ENCODE peak calls at places on chromosome 13, in ten cellular contexts. One of them, this sample, is unnamed.

GRCh38 chr13:44218501-44219240 is 155.0 kb upstream of the SERP2 start:
- DNase-seq in skeletal muscle cell: no peak
- DNase-seq in left cardiac atrium: peak
- DNase-seq in stimulated activated CD8-positive, alpha-beta memory T cell treated with anti-CD3 and anti-CD28 coated beads, Interleukin-4, amount 100 ng/mL, for 48 hours: no peak
- DNase-seq in Calu3: no peak
- DNase-seq in caudate nucleus: no peak
- DNase-seq in heart left ventricle: peak
- DNase-seq in germinal center: no peak
- DNase-seq in activated CD8-positive, alpha-beta memory T cell treated with anti-CD3 and anti-CD28 coated beads for 48 hours: no peak
- DNase-seq in RCC 7860: no peak
- DNase-seq in this sample: no peak

GRCh38 chr13:30681489-30682242 is 53.7 kb upstream of the ALOX5AP start:
- DNase-seq in skeletal muscle cell: peak
- DNase-seq in caudate nucleus: no peak
- DNase-seq in left cardiac atrium: no peak
- DNase-seq in activated CD8-positive, alpha-beta memory T cell treated with anti-CD3 and anti-CD28 coated beads for 48 hours: no peak
- DNase-seq in stimulated activated CD8-positive, alpha-beta memory T cell treated with anti-CD3 and anti-CD28 coated beads, Interleukin-4, amount 100 ng/mL, for 48 hours: no peak
- DNase-seq in germinal center: no peak
- DNase-seq in RCC 7860: no peak
- DNase-seq in heart left ventricle: no peak
- DNase-seq in Calu3: no peak
- DNase-seq in this sample: no peak

GRCh38 chr13:109917422-109917821 is 131.0 kb upstream of the IRS2 start:
- DNase-seq in caudate nucleus: no peak
- DNase-seq in Calu3: no peak
- DNase-seq in heart left ventricle: no peak
- DNase-seq in RCC 7860: no peak
- DNase-seq in skeletal muscle cell: no peak
- DNase-seq in germinal center: no peak
- DNase-seq in stimulated activated CD8-positive, alpha-beta memory T cell treated with anti-CD3 and anti-CD28 coated beads, Interleukin-4, amount 100 ng/mL, for 48 hours: no peak
- DNase-seq in left cardiac atrium: no peak
- DNase-seq in activated CD8-positive, alpha-beta memory T cell treated with anti-CD3 and anti-CD28 coated beads for 48 hours: no peak
- DNase-seq in this sample: no peak

GRCh38 chr13:98536729-98537128 is 40.2 kb downstream of the STK24 start:
- DNase-seq in Calu3: no peak
- DNase-seq in heart left ventricle: no peak
- DNase-seq in RCC 7860: no peak
- DNase-seq in caudate nucleus: no peak
- DNase-seq in stimulated activated CD8-positive, alpha-beta memory T cell treated with anti-CD3 and anti-CD28 coated beads, Interleukin-4, amount 100 ng/mL, for 48 hours: no peak
- DNase-seq in left cardiac atrium: no peak
- DNase-seq in germinal center: no peak
- DNase-seq in skeletal muscle cell: no peak
- DNase-seq in activated CD8-positive, alpha-beta memory T cell treated with anti-CD3 and anti-CD28 coated beads for 48 hours: no peak
- DNase-seq in this sample: no peak

GRCh38 chr13:33219926-33220325 is 65.6 kb downstream of the STARD13 start:
- DNase-seq in RCC 7860: no peak
- DNase-seq in Calu3: no peak
- DNase-seq in heart left ventricle: no peak
- DNase-seq in skeletal muscle cell: no peak
- DNase-seq in activated CD8-positive, alpha-beta memory T cell treated with anti-CD3 and anti-CD28 coated beads for 48 hours: no peak
- DNase-seq in germinal center: no peak
- DNase-seq in left cardiac atrium: no peak
- DNase-seq in stimulated activated CD8-positive, alpha-beta memory T cell treated with anti-CD3 and anti-CD28 coated beads, Interleukin-4, amount 100 ng/mL, for 48 hours: no peak
- DNase-seq in caudate nucleus: no peak
- DNase-seq in this sample: no peak

GRCh38 chr13:95267662-95268369 is 33.4 kb downstream of the ABCC4 start:
- DNase-seq in RCC 7860: peak
- DNase-seq in activated CD8-positive, alpha-beta memory T cell treated with anti-CD3 and anti-CD28 coated beads for 48 hours: no peak
- DNase-seq in left cardiac atrium: no peak
- DNase-seq in germinal center: no peak
- DNase-seq in skeletal muscle cell: peak
- DNase-seq in caudate nucleus: no peak
- DNase-seq in stimulated activated CD8-positive, alpha-beta memory T cell treated with anti-CD3 and anti-CD28 coated beads, Interleukin-4, amount 100 ng/mL, for 48 hours: no peak
- DNase-seq in Calu3: peak
- DNase-seq in heart left ventricle: no peak
- DNase-seq in this sample: no peak

GRCh38 chr13:113646921-113647340 is 11.1 kb downstream of the ATP4B start:
- DNase-seq in RCC 7860: no peak
- DNase-seq in Calu3: no peak
- DNase-seq in activated CD8-positive, alpha-beta memory T cell treated with anti-CD3 and anti-CD28 coated beads for 48 hours: no peak
- DNase-seq in heart left ventricle: no peak
- DNase-seq in stimulated activated CD8-positive, alpha-beta memory T cell treated with anti-CD3 and anti-CD28 coated beads, Interleukin-4, amount 100 ng/mL, for 48 hours: no peak
- DNase-seq in germinal center: no peak
- DNase-seq in skeletal muscle cell: no peak
- DNase-seq in caudate nucleus: no peak
- DNase-seq in left cardiac atrium: no peak
- DNase-seq in this sample: peak

GRCh38 chr13:38607136-38607535 is 79.7 kb upstream of the FREM2 start:
- DNase-seq in caudate nucleus: no peak
- DNase-seq in heart left ventricle: no peak
- DNase-seq in stimulated activated CD8-positive, alpha-beta memory T cell treated with anti-CD3 and anti-CD28 coated beads, Interleukin-4, amount 100 ng/mL, for 48 hours: no peak
- DNase-seq in skeletal muscle cell: no peak
- DNase-seq in Calu3: no peak
- DNase-seq in activated CD8-positive, alpha-beta memory T cell treated with anti-CD3 and anti-CD28 coated beads for 48 hours: no peak
- DNase-seq in germinal center: no peak
- DNase-seq in RCC 7860: no peak
- DNase-seq in left cardiac atrium: no peak
- DNase-seq in this sample: no peak

GRCh38 chr13:51785592-51786424 is 18.2 kb downstream of the DHRS12 start:
- DNase-seq in RCC 7860: no peak
- DNase-seq in stimulated activated CD8-positive, alpha-beta memory T cell treated with anti-CD3 and anti-CD28 coated beads, Interleukin-4, amount 100 ng/mL, for 48 hours: no peak
- DNase-seq in left cardiac atrium: peak
- DNase-seq in skeletal muscle cell: no peak
- DNase-seq in Calu3: no peak
- DNase-seq in germinal center: no peak
- DNase-seq in heart left ventricle: peak
- DNase-seq in activated CD8-positive, alpha-beta memory T cell treated with anti-CD3 and anti-CD28 coated beads for 48 hours: no peak
- DNase-seq in caudate nucleus: no peak
- DNase-seq in this sample: no peak

GRCh38 chr13:46160474-46161066 is 21.4 kb downstream of the LCP1 start:
- DNase-seq in Calu3: peak
- DNase-seq in germinal center: peak
- DNase-seq in heart left ventricle: no peak
- DNase-seq in skeletal muscle cell: no peak
- DNase-seq in left cardiac atrium: no peak
- DNase-seq in stimulated activated CD8-positive, alpha-beta memory T cell treated with anti-CD3 and anti-CD28 coated beads, Interleukin-4, amount 100 ng/mL, for 48 hours: no peak
- DNase-seq in caudate nucleus: no peak
- DNase-seq in activated CD8-positive, alpha-beta memory T cell treated with anti-CD3 and anti-CD28 coated beads for 48 hours: no peak
- DNase-seq in RCC 7860: peak
- DNase-seq in this sample: no peak

GRCh38 chr13:41562083-41562482 is 104.7 kb downstream of the RGCC start:
- DNase-seq in caudate nucleus: peak
- DNase-seq in RCC 7860: peak
- DNase-seq in left cardiac atrium: peak
- DNase-seq in Calu3: no peak
- DNase-seq in stimulated activated CD8-positive, alpha-beta memory T cell treated with anti-CD3 and anti-CD28 coated beads, Interleukin-4, amount 100 ng/mL, for 48 hours: no peak
- DNase-seq in heart left ventricle: peak
- DNase-seq in skeletal muscle cell: peak
- DNase-seq in activated CD8-positive, alpha-beta memory T cell treated with anti-CD3 and anti-CD28 coated beads for 48 hours: no peak
- DNase-seq in germinal center: no peak
- DNase-seq in this sample: no peak

GRCh38 chr13:51912091-51912490 is 50.3 kb downstream of the CCDC70 start:
- DNase-seq in Calu3: no peak
- DNase-seq in skeletal muscle cell: no peak
- DNase-seq in heart left ventricle: no peak
- DNase-seq in RCC 7860: no peak
- DNase-seq in stimulated activated CD8-positive, alpha-beta memory T cell treated with anti-CD3 and anti-CD28 coated beads, Interleukin-4, amount 100 ng/mL, for 48 hours: no peak
- DNase-seq in germinal center: no peak
- DNase-seq in activated CD8-positive, alpha-beta memory T cell treated with anti-CD3 and anti-CD28 coated beads for 48 hours: no peak
- DNase-seq in left cardiac atrium: no peak
- DNase-seq in caudate nucleus: peak
- DNase-seq in this sample: no peak

GRCh38 chr13:33146843-33147611 is 130.8 kb downstream of the KL start:
- DNase-seq in activated CD8-positive, alpha-beta memory T cell treated with anti-CD3 and anti-CD28 coated beads for 48 hours: no peak
- DNase-seq in caudate nucleus: no peak
- DNase-seq in Calu3: no peak
- DNase-seq in heart left ventricle: no peak
- DNase-seq in left cardiac atrium: no peak
- DNase-seq in skeletal muscle cell: no peak
- DNase-seq in stimulated activated CD8-positive, alpha-beta memory T cell treated with anti-CD3 and anti-CD28 coated beads, Interleukin-4, amount 100 ng/mL, for 48 hours: no peak
- DNase-seq in RCC 7860: no peak
- DNase-seq in germinal center: no peak
- DNase-seq in this sample: no peak

GRCh38 chr13:90105881-90106496 is 1241.5 kb upstream of the MIR17HG start:
- DNase-seq in activated CD8-positive, alpha-beta memory T cell treated with anti-CD3 and anti-CD28 coated beads for 48 hours: no peak
- DNase-seq in stimulated activated CD8-positive, alpha-beta memory T cell treated with anti-CD3 and anti-CD28 coated beads, Interleukin-4, amount 100 ng/mL, for 48 hours: no peak
- DNase-seq in caudate nucleus: no peak
- DNase-seq in heart left ventricle: no peak
- DNase-seq in skeletal muscle cell: peak
- DNase-seq in RCC 7860: no peak
- DNase-seq in Calu3: no peak
- DNase-seq in left cardiac atrium: no peak
- DNase-seq in germinal center: no peak
- DNase-seq in this sample: no peak

GRCh38 chr13:98269386-98269785 is 92.3 kb upstream of the RNF113B start:
- DNase-seq in heart left ventricle: no peak
- DNase-seq in skeletal muscle cell: no peak
- DNase-seq in Calu3: no peak
- DNase-seq in caudate nucleus: no peak
- DNase-seq in germinal center: no peak
- DNase-seq in left cardiac atrium: no peak
- DNase-seq in RCC 7860: no peak
- DNase-seq in stimulated activated CD8-positive, alpha-beta memory T cell treated with anti-CD3 and anti-CD28 coated beads, Interleukin-4, amount 100 ng/mL, for 48 hours: no peak
- DNase-seq in activated CD8-positive, alpha-beta memory T cell treated with anti-CD3 and anti-CD28 coated beads for 48 hours: no peak
- DNase-seq in this sample: no peak

GRCh38 chr13:93505104-93505952 is 278.7 kb downstream of the GPC6 start:
- DNase-seq in caudate nucleus: no peak
- DNase-seq in RCC 7860: no peak
- DNase-seq in germinal center: no peak
- DNase-seq in left cardiac atrium: peak
- DNase-seq in Calu3: no peak
- DNase-seq in skeletal muscle cell: no peak
- DNase-seq in stimulated activated CD8-positive, alpha-beta memory T cell treated with anti-CD3 and anti-CD28 coated beads, Interleukin-4, amount 100 ng/mL, for 48 hours: no peak
- DNase-seq in activated CD8-positive, alpha-beta memory T cell treated with anti-CD3 and anti-CD28 coated beads for 48 hours: no peak
- DNase-seq in heart left ventricle: no peak
- DNase-seq in this sample: no peak

GRCh38 chr13:19860884-19861655 is 2.4 kb downstream of the ZMYM5 start:
- DNase-seq in activated CD8-positive, alpha-beta memory T cell treated with anti-CD3 and anti-CD28 coated beads for 48 hours: no peak
- DNase-seq in RCC 7860: peak
- DNase-seq in left cardiac atrium: no peak
- DNase-seq in heart left ventricle: no peak
- DNase-seq in skeletal muscle cell: no peak
- DNase-seq in stimulated activated CD8-positive, alpha-beta memory T cell treated with anti-CD3 and anti-CD28 coated beads, Interleukin-4, amount 100 ng/mL, for 48 hours: peak
- DNase-seq in caudate nucleus: no peak
- DNase-seq in Calu3: peak
- DNase-seq in germinal center: no peak
- DNase-seq in this sample: no peak

GRCh38 chr13:113935081-113935511 is 38.8 kb downstream of the C13orf46 start:
- DNase-seq in left cardiac atrium: peak
- DNase-seq in stimulated activated CD8-positive, alpha-beta memory T cell treated with anti-CD3 and anti-CD28 coated beads, Interleukin-4, amount 100 ng/mL, for 48 hours: no peak
- DNase-seq in heart left ventricle: no peak
- DNase-seq in activated CD8-positive, alpha-beta memory T cell treated with anti-CD3 and anti-CD28 coated beads for 48 hours: no peak
- DNase-seq in skeletal muscle cell: no peak
- DNase-seq in Calu3: no peak
- DNase-seq in caudate nucleus: no peak
- DNase-seq in RCC 7860: no peak
- DNase-seq in germinal center: no peak
- DNase-seq in this sample: no peak

GRCh38 chr13:74687452-74688180 is 553.4 kb upstream of the KLF12 start:
- DNase-seq in RCC 7860: no peak
- DNase-seq in stimulated activated CD8-positive, alpha-beta memory T cell treated with anti-CD3 and anti-CD28 coated beads, Interleukin-4, amount 100 ng/mL, for 48 hours: no peak
- DNase-seq in skeletal muscle cell: peak
- DNase-seq in activated CD8-positive, alpha-beta memory T cell treated with anti-CD3 and anti-CD28 coated beads for 48 hours: no peak
- DNase-seq in germinal center: no peak
- DNase-seq in caudate nucleus: no peak
- DNase-seq in Calu3: no peak
- DNase-seq in left cardiac atrium: peak
- DNase-seq in heart left ventricle: peak
- DNase-seq in this sample: no peak

GRCh38 chr13:89568746-89569145 is 1778.7 kb upstream of the MIR17HG start:
- DNase-seq in activated CD8-positive, alpha-beta memory T cell treated with anti-CD3 and anti-CD28 coated beads for 48 hours: no peak
- DNase-seq in RCC 7860: no peak
- DNase-seq in caudate nucleus: no peak
- DNase-seq in left cardiac atrium: no peak
- DNase-seq in stimulated activated CD8-positive, alpha-beta memory T cell treated with anti-CD3 and anti-CD28 coated beads, Interleukin-4, amount 100 ng/mL, for 48 hours: no peak
- DNase-seq in heart left ventricle: no peak
- DNase-seq in Calu3: no peak
- DNase-seq in germinal center: no peak
- DNase-seq in skeletal muscle cell: no peak
- DNase-seq in this sample: no peak

GRCh38 chr13:46165485-46166220 is 16.3 kb downstream of the LCP1 start:
- DNase-seq in activated CD8-positive, alpha-beta memory T cell treated with anti-CD3 and anti-CD28 coated beads for 48 hours: no peak
- DNase-seq in caudate nucleus: no peak
- DNase-seq in RCC 7860: peak
- DNase-seq in stimulated activated CD8-positive, alpha-beta memory T cell treated with anti-CD3 and anti-CD28 coated beads, Interleukin-4, amount 100 ng/mL, for 48 hours: peak
- DNase-seq in heart left ventricle: no peak
- DNase-seq in left cardiac atrium: no peak
- DNase-seq in germinal center: peak
- DNase-seq in skeletal muscle cell: no peak
- DNase-seq in Calu3: no peak
- DNase-seq in this sample: no peak

GRCh38 chr13:68323106-68323505 is 1093.0 kb upstream of the PCDH9 start:
- DNase-seq in Calu3: no peak
- DNase-seq in skeletal muscle cell: no peak
- DNase-seq in heart left ventricle: no peak
- DNase-seq in left cardiac atrium: no peak
- DNase-seq in RCC 7860: no peak
- DNase-seq in germinal center: no peak
- DNase-seq in activated CD8-positive, alpha-beta memory T cell treated with anti-CD3 and anti-CD28 coated beads for 48 hours: no peak
- DNase-seq in stimulated activated CD8-positive, alpha-beta memory T cell treated with anti-CD3 and anti-CD28 coated beads, Interleukin-4, amount 100 ng/mL, for 48 hours: no peak
- DNase-seq in caudate nucleus: no peak
- DNase-seq in this sample: no peak

GRCh38 chr13:31208554-31209122 is 8.9 kb downstream of the B3GLCT start:
- DNase-seq in germinal center: no peak
- DNase-seq in stimulated activated CD8-positive, alpha-beta memory T cell treated with anti-CD3 and anti-CD28 coated beads, Interleukin-4, amount 100 ng/mL, for 48 hours: no peak
- DNase-seq in skeletal muscle cell: no peak
- DNase-seq in caudate nucleus: no peak
- DNase-seq in Calu3: no peak
- DNase-seq in activated CD8-positive, alpha-beta memory T cell treated with anti-CD3 and anti-CD28 coated beads for 48 hours: no peak
- DNase-seq in RCC 7860: no peak
- DNase-seq in left cardiac atrium: no peak
- DNase-seq in heart left ventricle: no peak
- DNase-seq in this sample: no peak

GRCh38 chr13:33169273-33169980 is 116.1 kb downstream of the STARD13 start:
- DNase-seq in activated CD8-positive, alpha-beta memory T cell treated with anti-CD3 and anti-CD28 coated beads for 48 hours: no peak
- DNase-seq in skeletal muscle cell: peak
- DNase-seq in heart left ventricle: no peak
- DNase-seq in RCC 7860: peak
- DNase-seq in caudate nucleus: no peak
- DNase-seq in germinal center: no peak
- DNase-seq in Calu3: no peak
- DNase-seq in stimulated activated CD8-positive, alpha-beta memory T cell treated with anti-CD3 and anti-CD28 coated beads, Interleukin-4, amount 100 ng/mL, for 48 hours: no peak
- DNase-seq in left cardiac atrium: no peak
- DNase-seq in this sample: no peak

GRCh38 chr13:107554355-107554905 is 660.9 kb downstream of the LIG4 start:
- DNase-seq in RCC 7860: no peak
- DNase-seq in stimulated activated CD8-positive, alpha-beta memory T cell treated with anti-CD3 and anti-CD28 coated beads, Interleukin-4, amount 100 ng/mL, for 48 hours: no peak
- DNase-seq in skeletal muscle cell: no peak
- DNase-seq in left cardiac atrium: no peak
- DNase-seq in Calu3: no peak
- DNase-seq in heart left ventricle: no peak
- DNase-seq in activated CD8-positive, alpha-beta memory T cell treated with anti-CD3 and anti-CD28 coated beads for 48 hours: no peak
- DNase-seq in caudate nucleus: no peak
- DNase-seq in germinal center: no peak
- DNase-seq in this sample: no peak

This sample was measured in activated T-cell treated with anti-CD3 and anti-CD28 coated beads, Interleukin-2, amount 50 U/mL, for 24 hours.